ENCODE peak calls at places on chromosomes 6 and 20, in five cellular contexts. K is HepG2, G is H1, Q is HCT116, F is GM12878. N is an unnamed sample.

GRCh38 chr6:124795879-124796838 is 166.1 kb upstream of the RNF217 start:
- DNase-seq in Q (no peak), G (peak), F (no peak), K (no peak), N (peak)

GRCh38 chr20:23314714-23315498 is 35.7 kb upstream of the NXT1 start:
- DNase-seq in F (no peak), K (no peak), G (no peak), Q (no peak), N (no peak)

GRCh38 chr6:111050265-111051023 is 36.9 kb upstream of the SLC16A10 start:
- DNase-seq in G (no peak), Q (no peak), F (no peak), K (no peak), N (no peak)

GRCh38 chr20:32902456-32903420 is 44.0 kb downstream of the EFCAB8 start:
- DNase-seq in F (no peak), G (no peak), K (peak), Q (peak), N (peak)

GRCh38 chr20:6940052-6940451 is 172.6 kb downstream of the BMP2 start:
- DNase-seq in F (no peak), K (peak), G (peak), Q (no peak), N (no peak)

GRCh38 chr20:63402178-63402859 is 41.2 kb upstream of the CHRNA4 start:
- DNase-seq in Q (no peak), F (no peak), G (no peak), K (no peak), N (peak)

GRCh38 chr6:25156123-25156522 is 123.1 kb upstream of the CARMIL1 start:
- DNase-seq in K (no peak), G (no peak), Q (no peak), F (no peak), N (no peak)

GRCh38 chr20:36145877-36146707 is 8.4 kb upstream of the EPB41L1 start:
- DNase-seq in K (no peak), Q (no peak), G (no peak), F (no peak), N (no peak)

GRCh38 chr20:61746147-61746646 is 319.5 kb downstream of the TAF4 start:
- DNase-seq in F (no peak), G (no peak), Q (no peak), K (no peak), N (no peak)

GRCh38 chr20:59809630-59810375 is 123.6 kb downstream of the SYCP2 start:
- DNase-seq in Q (no peak), F (no peak), G (no peak), K (no peak), N (no peak)

GRCh38 chr6:122564230-122564629 is 46.0 kb upstream of the PKIB start:
- DNase-seq in Q (no peak), G (no peak), F (no peak), K (no peak), N (no peak)

GRCh38 chr6:153125032-153125431 is 6.0 kb downstream of the RGS17 start:
- DNase-seq in Q (no peak), F (no peak), K (no peak), G (no peak), N (no peak)

GRCh38 chr6:116801971-116802370 is 26.9 kb downstream of the GPRC6A start:
- DNase-seq in Q (no peak), G (no peak), K (no peak), F (no peak), N (no peak)

GRCh38 chr20:56442381-56443365 is 25.8 kb upstream of the RTF2 start:
- DNase-seq in G (no peak), Q (no peak), F (no peak), K (no peak), N (no peak)

GRCh38 chr6:116564921-116565872 is 6.1 kb upstream of the RWDD1 start:
- DNase-seq in F (no peak), K (no peak), G (no peak), Q (no peak), N (no peak)

GRCh38 chr6:45555981-45556771 is 178.4 kb upstream of the SUPT3H start:
- DNase-seq in Q (no peak), G (no peak), K (peak), F (no peak), N (no peak)

GRCh38 chr20:33521461-33521860 is 31.6 kb downstream of the CBFA2T2 start:
- DNase-seq in F (no peak), Q (no peak), K (no peak), G (no peak), N (no peak)

GRCh38 chr6:141103246-141103645 is 1029.5 kb upstream of the GJE1 start:
- DNase-seq in K (no peak), G (no peak), Q (peak), F (no peak), N (no peak)

GRCh38 chr6:57252137-57252536 is 30.0 kb upstream of the RAB23 start:
- DNase-seq in Q (no peak), F (no peak), G (no peak), K (no peak), N (no peak)

GRCh38 chr20:32157611-32158010 is 48.1 kb downstream of the TM9SF4 start:
- DNase-seq in K (no peak), F (no peak), Q (no peak), G (no peak), N (no peak)

GRCh38 chr6:111256646-111257045 is 169.3 kb downstream of the SLC16A10 start:
- DNase-seq in F (no peak), Q (no peak), K (peak), G (no peak), N (peak)

GRCh38 chr6:7148100-7148822 is 40.5 kb downstream of the RREB1 start:
- DNase-seq in K (no peak), Q (no peak), G (no peak), F (no peak), N (no peak)

GRCh38 chr6:43579171-43579570 is 3.2 kb downstream of the POLH start:
- DNase-seq in F (no peak), Q (no peak), G (no peak), K (peak), N (peak)

GRCh38 chr6:122494665-122495272 is 23.2 kb upstream of the SERINC1 start:
- DNase-seq in F (no peak), K (no peak), Q (no peak), G (no peak), N (peak)

GRCh38 chr20:57653546-57653900 is 33.3 kb upstream of the ZBP1 start:
- DNase-seq in Q (no peak), G (no peak), F (no peak), K (no peak), N (no peak)

GRCh38 chr6:155832596-155832995 is 377.0 kb upstream of the NOX3 start:
- DNase-seq in G (peak), Q (no peak), K (peak), F (no peak), N (peak)

GRCh38 chr6:91681341-91681740 is 1094.5 kb upstream of the MAP3K7 start:
- DNase-seq in Q (no peak), K (no peak), F (no peak), G (no peak), N (no peak)

GRCh38 chr6:168165373-168165772 is 86.4 kb upstream of the FRMD1 start:
- DNase-seq in K (no peak), G (no peak), F (no peak), Q (no peak), N (no peak)

GRCh38 chr6:170254315-170255213 is 36.3 kb downstream of the DLL1 start:
- DNase-seq in G (no peak), K (no peak), F (no peak), Q (no peak), N (peak)

GRCh38 chr20:40251284-40251932 is 437.6 kb downstream of the MAFB start:
- DNase-seq in G (no peak), K (peak), Q (peak), F (no peak), N (peak)

GRCh38 chr20:62875419-62876355 is 14.1 kb upstream of the TCFL5 start:
- DNase-seq in G (no peak), K (peak), Q (peak), F (no peak), N (peak)

GRCh38 chr6:42387336-42387735 is 64.4 kb downstream of the TRERF1 start:
- DNase-seq in G (no peak), K (no peak), F (no peak), Q (no peak), N (no peak)

GRCh38 chr6:161583561-161583960 is 309.7 kb upstream of the AGPAT4 start:
- DNase-seq in F (no peak), K (no peak), G (no peak), Q (no peak), N (no peak)

GRCh38 chr20:62051166-62051900 is 14.3 kb downstream of the TAF4 start:
- DNase-seq in F (no peak), K (no peak), Q (no peak), G (no peak), N (no peak)

GRCh38 chr6:121608270-121608669 is 172.8 kb downstream of the GJA1 start:
- DNase-seq in Q (no peak), F (no peak), G (no peak), K (no peak), N (no peak)

GRCh38 chr6:27288136-27289044 is 23.7 kb downstream of the POM121L2 start:
- DNase-seq in G (no peak), K (no peak), F (no peak), Q (no peak), N (no peak)

GRCh38 chr6:56613247-56613851 is 29.3 kb downstream of the DST start:
- DNase-seq in K (no peak), G (no peak), Q (no peak), F (no peak), N (no peak)

GRCh38 chr20:58690351-58690750 is 2.2 kb upstream of the NPEPL1 start:
- DNase-seq in Q (no peak), F (no peak), K (no peak), G (no peak), N (no peak)

GRCh38 chr20:58691773-58692578 is 624 bp upstream of the NPEPL1 start:
- DNase-seq in F (no peak), Q (no peak), K (no peak), G (no peak), N (no peak)

GRCh38 chr20:58692579-58693225 is at the start of gene NPEPL1:
- DNase-seq in K (no peak), G (no peak), Q (peak), F (no peak), N (peak)

GRCh38 chr20:58691405-58691772 is 1.2 kb upstream of the NPEPL1 start:
- DNase-seq in Q (no peak), K (no peak), G (no peak), F (no peak), N (no peak)

GRCh38 chr20:58690851-58691250 is 1.7 kb upstream of the NPEPL1 start:
- DNase-seq in F (no peak), Q (no peak), K (no peak), G (no peak), N (no peak)
- TF ChIP-seq JUND in F (no peak), Q (no peak), K (no peak), G (no peak), N (no peak)

GRCh38 chr6:150868759-150869158 is 3.3 kb downstream of the MTHFD1L start:
- DNase-seq in K (no peak), Q (no peak), G (no peak), F (no peak), N (no peak)

GRCh38 chr6:150865043-150865405 is 478 bp upstream of the MTHFD1L start:
- DNase-seq in K (no peak), F (no peak), G (no peak), Q (no peak), N (no peak)

GRCh38 chr6:150865406-150866146 is at the start of gene MTHFD1L:
- DNase-seq in Q (peak), K (peak), F (no peak), G (no peak), N (peak)

GRCh38 chr6:150867117-150867516 is 1.6 kb downstream of the MTHFD1L start:
- DNase-seq in G (no peak), F (no peak), Q (no peak), K (no peak), N (no peak)

DNA sequence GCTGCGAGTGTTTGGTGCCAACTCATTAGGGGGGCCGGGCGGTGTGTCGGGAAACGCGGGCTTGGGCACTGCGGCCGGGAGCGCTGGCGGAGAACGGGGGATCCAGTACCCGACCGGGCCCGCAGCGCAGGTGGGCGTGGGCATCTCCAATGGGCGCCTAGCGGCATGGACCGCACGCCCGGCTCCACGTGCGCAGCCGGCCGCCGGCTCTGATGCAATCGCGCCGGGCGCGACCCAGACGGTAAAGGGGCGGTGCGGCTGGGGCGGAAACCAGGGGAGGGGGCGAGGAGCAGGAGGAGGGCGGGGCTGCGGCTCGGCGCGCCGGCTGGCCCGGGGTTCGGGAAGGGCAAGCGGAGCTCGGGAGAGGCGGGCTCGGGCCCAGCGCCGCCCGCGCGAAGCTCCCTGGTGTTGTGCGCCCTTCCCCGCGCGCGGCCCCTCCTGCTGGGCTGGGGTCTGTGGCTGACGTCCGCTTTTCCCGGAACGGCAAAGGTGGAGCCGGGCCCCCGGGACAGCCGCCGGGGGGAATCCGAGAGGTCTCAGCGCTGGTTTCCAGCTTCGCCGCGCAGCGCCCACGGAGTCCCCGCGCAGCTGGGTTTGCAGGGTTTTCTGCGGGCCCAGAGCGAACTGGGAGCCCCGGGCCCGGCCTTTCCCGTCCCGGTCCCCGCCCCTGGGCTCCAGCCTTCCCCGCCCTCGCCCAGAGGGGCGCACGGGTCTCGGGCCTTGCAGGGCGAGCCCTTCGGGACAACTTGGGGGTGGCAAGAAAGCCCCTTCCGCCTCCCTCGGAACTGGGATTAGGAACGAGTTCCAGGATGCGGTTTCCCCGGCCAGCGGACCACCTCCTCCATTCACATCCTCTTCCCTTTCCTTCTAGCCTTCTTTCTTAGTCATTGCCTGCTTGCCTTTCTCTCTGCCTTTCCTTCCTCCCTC is 908 bp downstream of the MTHFD1L start:
- DNase-seq in G (peak), K (peak), F (peak), Q (peak), N (peak)
- TF ChIP-seq JUND in G (peak), K (peak), F (no peak), Q (no peak), N (no peak)

DNA sequence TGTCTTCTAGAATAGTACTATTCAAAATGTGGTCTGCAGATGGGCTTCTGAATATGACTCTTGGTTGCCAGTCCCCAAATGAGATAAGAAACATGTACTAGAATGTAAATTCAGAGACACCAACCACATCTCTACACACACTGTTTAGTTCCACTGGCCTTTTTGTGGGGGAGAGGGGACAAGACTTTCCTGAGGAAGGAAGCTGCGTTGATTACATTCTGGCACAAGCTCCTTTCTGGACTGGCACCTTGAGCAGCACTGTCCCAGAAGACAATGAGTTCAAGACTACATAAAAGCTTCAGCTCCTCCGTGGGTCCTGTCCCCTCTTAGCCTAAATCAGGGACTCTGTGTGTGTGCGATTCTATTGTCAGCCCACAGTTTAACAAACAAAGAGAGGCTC is 6.9 kb upstream of the IYD start:
- DNase-seq in G (no peak), K (no peak), F (no peak), Q (no peak), N (no peak)
- TF ChIP-seq JUND in G (no peak), K (no peak), F (no peak), Q (no peak), N (no peak)

DNA sequence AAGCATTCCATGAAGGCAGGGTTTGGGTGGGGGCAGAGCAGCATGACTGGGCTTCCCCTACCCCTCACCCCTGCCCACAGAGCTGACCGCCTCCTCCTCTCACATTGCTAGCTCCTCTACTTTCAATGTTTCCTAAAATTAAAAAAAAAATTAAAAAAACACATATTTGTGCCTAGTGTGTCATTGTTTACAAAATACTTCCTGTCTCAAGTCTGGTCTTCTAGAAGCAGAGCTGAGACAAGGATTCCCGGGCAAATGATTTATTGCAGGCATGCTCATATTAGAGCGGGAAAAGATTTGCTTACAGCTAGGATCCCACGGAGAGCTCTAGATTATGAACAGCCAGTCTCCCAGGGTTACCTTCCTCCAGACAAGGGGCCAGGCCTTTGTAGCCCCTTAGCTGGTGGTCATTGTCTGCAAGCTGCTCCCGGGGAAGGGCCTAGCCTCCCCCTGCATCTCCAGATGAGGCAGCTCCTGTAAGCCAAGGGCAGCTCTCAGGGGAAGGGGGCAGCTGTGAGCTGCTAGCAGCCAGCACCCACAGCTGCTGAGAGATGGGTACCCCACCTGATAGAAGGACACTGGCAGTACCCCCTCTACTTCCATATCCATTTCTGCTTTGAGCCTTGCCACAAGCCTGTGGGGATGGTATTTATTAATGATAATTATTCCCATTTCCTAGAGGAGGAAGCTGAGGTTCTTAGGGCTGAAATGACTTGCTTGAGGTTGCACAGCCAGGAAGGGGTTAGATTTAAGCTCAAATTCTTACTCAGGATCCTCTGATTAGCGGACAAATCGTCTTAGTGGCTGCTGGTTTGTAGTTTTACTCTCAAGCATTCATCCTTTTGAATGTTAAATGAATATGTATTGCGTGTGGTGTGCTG is 9.5 kb downstream of the PACSIN1 start:
- DNase-seq in G (no peak), Q (no peak), K (no peak), F (no peak), N (no peak)
- TF ChIP-seq JUND in G (no peak), Q (no peak), K (no peak), F (no peak), N (no peak)

GRCh38 chr6:134921980-134922313 is 28.0 kb downstream of the ALDH8A1 start:
- DNase-seq in F (no peak), Q (no peak), G (no peak), K (no peak), N (no peak)
- TF ChIP-seq JUND in F (no peak), Q (no peak), G (no peak), K (no peak), N (no peak)

DNA sequence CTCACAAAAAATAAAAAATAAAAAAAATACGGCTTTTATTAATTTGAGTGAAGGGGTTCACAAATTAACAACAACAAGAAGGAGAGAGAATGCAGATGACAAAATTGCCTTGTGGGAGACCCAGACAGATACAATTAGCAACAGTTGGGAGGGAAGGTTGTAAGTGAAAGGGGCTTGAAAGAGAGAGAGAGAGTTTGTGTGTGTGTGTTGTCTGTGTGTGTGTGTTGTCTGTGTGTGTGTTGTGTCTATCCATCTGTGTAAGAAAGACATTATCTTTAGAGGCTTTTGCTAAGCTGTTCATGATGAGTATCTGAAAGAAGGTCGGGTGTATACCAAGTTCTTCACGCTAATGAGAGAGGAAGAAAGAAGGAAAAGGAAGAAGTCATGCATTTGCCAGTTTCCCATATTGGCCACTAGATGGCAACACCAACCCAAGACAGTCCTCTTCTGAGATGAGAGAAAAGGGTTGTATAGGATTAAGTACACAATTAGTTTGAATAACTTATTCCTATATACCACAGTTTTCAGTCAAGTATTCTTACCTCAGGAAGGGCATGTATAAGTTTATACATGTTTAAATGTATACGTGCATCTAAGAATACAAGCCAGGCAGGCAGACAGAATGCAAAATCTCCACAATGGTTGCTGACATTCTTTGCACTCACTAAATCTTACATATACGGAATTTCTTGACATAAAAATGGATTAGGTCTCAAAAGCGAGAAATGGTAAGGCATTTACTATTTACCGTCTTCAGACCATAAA is 63.7 kb upstream of the CD2AP start:
- DNase-seq in G (no peak), Q (peak), K (peak), F (peak), N (peak)
- TF ChIP-seq JUND in G (no peak), Q (no peak), K (no peak), F (no peak), N (no peak)

DNA sequence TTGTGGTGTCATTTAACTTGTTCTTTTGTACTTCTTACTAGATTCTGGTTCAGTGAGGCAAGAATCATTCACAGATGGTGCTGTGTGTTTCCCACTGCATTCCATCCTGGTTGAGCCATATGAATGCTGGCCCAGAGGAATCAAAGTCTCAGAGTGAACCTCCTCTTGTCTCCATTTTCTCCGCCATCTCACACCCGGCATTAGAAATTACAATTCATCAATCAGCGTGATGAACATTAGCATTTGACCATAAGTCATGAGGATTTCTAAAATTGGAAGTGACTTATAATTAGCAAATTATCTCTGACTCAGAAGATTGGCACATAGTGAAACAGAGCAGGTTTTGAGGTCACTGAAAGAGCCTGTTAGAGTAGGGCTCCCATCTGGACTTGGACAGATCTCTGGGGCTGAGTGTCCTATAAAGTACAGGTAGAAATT is 25.2 kb downstream of the TNFAIP3 start:
- DNase-seq in G (no peak), Q (no peak), F (no peak), K (no peak), N (no peak)
- TF ChIP-seq JUND in G (no peak), Q (no peak), F (no peak), K (no peak), N (no peak)

N was measured in T47D.